ENCODE peak calls at places on chromosome 6, in ten cellular contexts. Q is HCT116, H is upper lobe of left lung, Z is BE2C, N is prostate gland, W is right atrium auricular region, E is hepatocyte, A is endothelial cell of umbilical vein, P is neuronal stem cell, T is heart left ventricle. D is an unnamed sample. For H3K4me1 and H3K27me3, the result is how much of the 10 kb centered on the place peaks cover.

GRCh38 chr6:31543639-31544038 is 1.8 kb upstream of the DDX39B start:
- DNase-seq in Q (no peak), H (no peak), Z (no peak), N (no peak), W (no peak), E (no peak), A (no peak), P (no peak), T (no peak), D (no peak)

GRCh38 chr6:155121699-155122098 is 126.6 kb downstream of the TIAM2 start:
- DNase-seq in Q (no peak), H (peak), Z (peak), N (no peak), W (no peak), E (no peak), A (no peak), P (no peak), T (no peak), D (no peak)

GRCh38 chr6:16078064-16078463 is 50.8 kb upstream of the MYLIP start:
- DNase-seq in Q (no peak), H (no peak), Z (no peak), N (no peak), W (no peak), E (no peak), A (no peak), P (no peak), T (no peak), D (no peak)

GRCh38 chr6:154156135-154156948 is 117.3 kb downstream of the OPRM1 start:
- DNase-seq in Q (peak), H (no peak), Z (peak), N (peak), W (no peak), E (peak), A (peak), P (no peak), T (peak), D (peak)

GRCh38 chr6:3549314-3549940 is 92.6 kb upstream of the SLC22A23 start:
- DNase-seq in Q (no peak), H (no peak), Z (no peak), N (no peak), W (peak), E (no peak), A (peak), P (no peak), T (no peak), D (no peak)

GRCh38 chr6:113412589-113413367 is 444.4 kb upstream of the MARCKS start:
- DNase-seq in Q (no peak), H (no peak), Z (no peak), N (no peak), W (no peak), E (no peak), A (peak), P (no peak), T (no peak), D (no peak)

GRCh38 chr6:111763381-111763780 is 109.9 kb downstream of the FYN start:
- DNase-seq in Q (no peak), H (no peak), Z (no peak), N (no peak), W (no peak), E (no peak), A (peak), P (no peak), T (no peak), D (no peak)

GRCh38 chr6:167750956-167751358 is 75.8 kb upstream of the AFDN start:
- DNase-seq in Q (peak), H (peak), Z (no peak), N (peak), W (no peak), E (peak), A (no peak), P (no peak), T (no peak), D (no peak)

GRCh38 chr6:21104288-21104687 is 489.3 kb upstream of the SOX4 start:
- DNase-seq in Q (no peak), H (no peak), Z (no peak), N (no peak), W (no peak), E (no peak), A (no peak), P (no peak), T (no peak), D (no peak)

GRCh38 chr6:90131614-90132423 is 164.8 kb downstream of the BACH2 start:
- DNase-seq in Q (no peak), H (no peak), Z (no peak), N (no peak), W (peak), E (no peak), A (no peak), P (no peak), T (peak), D (no peak)

GRCh38 chr6:1868561-1869261 is 259.0 kb downstream of the FOXC1 start:
- DNase-seq in Q (no peak), H (no peak), Z (no peak), N (no peak), W (no peak), E (no peak), A (no peak), P (no peak), T (no peak), D (no peak)

GRCh38 chr6:148464319-148465010 is 121.8 kb downstream of the SASH1 start:
- DNase-seq in Q (peak), H (no peak), Z (peak), N (peak), W (peak), E (peak), A (peak), P (peak), T (peak), D (peak)

GRCh38 chr6:162719528-162719927 is 8.0 kb downstream of the PRKN start:
- DNase-seq in Q (no peak), H (no peak), Z (no peak), N (no peak), W (no peak), E (no peak), A (no peak), P (no peak), T (no peak), D (no peak)

GRCh38 chr6:160177220-160177619 is 55.6 kb downstream of the SLC22A1 start:
- DNase-seq in Q (no peak), H (no peak), Z (no peak), N (no peak), W (no peak), E (no peak), A (no peak), P (peak), T (no peak), D (no peak)

GRCh38 chr6:125099211-125100017 is 54.2 kb upstream of the TPD52L1 start:
- DNase-seq in Q (peak), H (peak), Z (peak), N (peak), W (no peak), E (peak), A (peak), P (peak), T (peak), D (peak)

GRCh38 chr6:118776607-118777549 is 117.1 kb upstream of the ASF1A start:
- DNase-seq in Q (peak), H (no peak), Z (peak), N (peak), W (peak), E (peak), A (peak), P (peak), T (peak), D (peak)

GRCh38 chr6:2542858-2543218 is 207.9 kb downstream of the MYLK4 start:
- DNase-seq in Q (no peak), H (no peak), Z (no peak), N (no peak), W (peak), E (peak), A (no peak), P (no peak), T (no peak), D (no peak)

GRCh38 chr6:36716476-36717093 is 19.0 kb downstream of the RAB44 start:
- DNase-seq in Q (no peak), H (no peak), Z (no peak), N (no peak), W (no peak), E (no peak), A (no peak), P (no peak), T (no peak), D (no peak)

GRCh38 chr6:125983246-125983945 is 2.9 kb upstream of the TRMT11 start:
- DNase-seq in Q (no peak), H (no peak), Z (no peak), N (no peak), W (no peak), E (no peak), A (peak), P (no peak), T (no peak), D (no peak)

GRCh38 chr6:10719386-10720228 is 3.3 kb upstream of the TMEM14C start:
- DNase-seq in Q (no peak), H (no peak), Z (peak), N (no peak), W (no peak), E (no peak), A (peak), P (no peak), T (peak), D (peak)

GRCh38 chr6:17724341-17724740 is 17.6 kb upstream of the NUP153 start:
- DNase-seq in Q (no peak), H (no peak), Z (no peak), N (no peak), W (no peak), E (no peak), A (no peak), P (no peak), T (no peak), D (no peak)

GRCh38 chr6:108030223-108030622 is 44.3 kb downstream of the OSTM1 start:
- DNase-seq in Q (no peak), H (no peak), Z (no peak), N (no peak), W (no peak), E (no peak), A (no peak), P (no peak), T (no peak), D (no peak)

DNA sequence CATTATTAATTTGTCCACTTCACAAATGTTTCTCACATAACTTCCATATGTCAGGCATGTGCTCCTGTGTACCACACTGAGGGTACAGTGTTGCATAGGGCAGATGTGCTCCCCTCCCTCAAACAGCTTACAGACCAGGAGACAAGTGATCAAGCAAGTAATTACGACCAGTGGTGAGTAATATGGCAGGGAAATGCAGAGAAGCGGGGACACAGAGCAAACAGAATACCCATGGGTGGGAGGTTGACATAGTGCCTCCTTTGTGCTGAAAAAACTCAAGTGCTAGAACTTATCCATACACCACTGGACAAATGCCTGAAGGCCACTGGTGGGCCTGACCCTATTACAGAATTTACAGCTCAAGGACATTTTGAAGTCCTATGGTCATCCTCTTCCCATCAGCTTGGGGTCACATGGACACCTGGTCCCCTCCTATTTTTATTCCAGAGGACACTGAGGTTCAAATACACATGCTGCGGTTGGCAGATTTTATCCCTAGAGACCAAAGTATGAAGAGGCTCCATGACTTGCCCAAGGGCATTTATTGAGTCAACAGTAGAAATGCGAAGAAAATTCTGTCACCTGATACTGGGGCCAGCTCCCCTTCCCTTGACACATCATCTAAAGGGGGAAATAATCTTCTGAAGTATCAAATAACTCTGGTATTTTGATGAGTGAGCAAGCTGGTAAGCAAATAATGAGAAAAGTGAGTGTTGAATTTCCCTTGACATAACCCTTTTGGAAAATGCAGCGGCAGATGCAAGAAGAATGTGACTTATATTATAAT is 116.6 kb downstream of the QRSL1 start:
- DNase-seq in Q (no peak), H (no peak), Z (no peak), N (no peak), W (no peak), E (no peak), A (no peak), P (no peak), T (no peak), D (no peak)
- H3K4me1 ChIP-seq in Q (under half), H (under half), Z (under half), N (under half), W (under half), E (under half), A (under half), P (under half), T (under half), D (under half)

GRCh38 chr6:37761872-37762271 is 57.7 kb upstream of the ZFAND3 start:
- DNase-seq in Q (no peak), H (no peak), Z (no peak), N (no peak), W (no peak), E (peak), A (no peak), P (no peak), T (no peak), D (no peak)

GRCh38 chr6:37759221-37760154 is 60.0 kb upstream of the ZFAND3 start:
- DNase-seq in Q (no peak), H (no peak), Z (no peak), N (no peak), W (no peak), E (no peak), A (no peak), P (no peak), T (no peak), D (no peak)

GRCh38 chr6:37766717-37767116 is 52.8 kb upstream of the ZFAND3 start:
- DNase-seq in Q (no peak), H (no peak), Z (no peak), N (no peak), W (no peak), E (no peak), A (no peak), P (no peak), T (no peak), D (no peak)

GRCh38 chr6:37765182-37765780 is 54.2 kb upstream of the ZFAND3 start:
- DNase-seq in Q (no peak), H (no peak), Z (no peak), N (no peak), W (no peak), E (no peak), A (no peak), P (no peak), T (no peak), D (no peak)

GRCh38 chr6:37763413-37763812 is 56.1 kb upstream of the ZFAND3 start:
- DNase-seq in Q (no peak), H (no peak), Z (no peak), N (no peak), W (no peak), E (no peak), A (no peak), P (no peak), T (no peak), D (no peak)
- H3K27me3 ChIP-seq in Q (under half), H (under half), Z (under half), N (under half), W (under half), E (under half), A (under half), P (under half), T (under half), D (under half)

GRCh38 chr6:164347455-164347854 is 932.9 kb downstream of the QKI start:
- DNase-seq in Q (no peak), H (no peak), Z (no peak), N (no peak), W (no peak), E (no peak), A (no peak), P (no peak), T (no peak), D (no peak)
- H3K4me3 ChIP-seq in Q (no peak), H (no peak), Z (no peak), N (no peak), W (no peak), E (no peak), A (no peak), P (no peak), T (no peak), D (no peak)

GRCh38 chr6:106102967-106103727 is 17.0 kb downstream of the PRDM1 start:
- DNase-seq in Q (no peak), H (no peak), Z (no peak), N (no peak), W (no peak), E (no peak), A (no peak), P (no peak), T (no peak), D (no peak)
- H3K4me1 ChIP-seq in Q (under half), H (under half), Z (under half), N (under half), W (under half), E (under half), A (under half), P (under half), T (under half), D (under half)

GRCh38 chr6:29752451-29753308 is 29.4 kb downstream of the HLA-F start:
- DNase-seq in Q (peak), H (peak), Z (peak), N (peak), W (peak), E (peak), A (peak), P (peak), T (peak), D (peak)
- H3K27me3 ChIP-seq in Q (under half), H (under half), Z (under half), N (under half), W (under half), E (half or more), A (under half), P (half or more), T (under half), D (under half)

DNA sequence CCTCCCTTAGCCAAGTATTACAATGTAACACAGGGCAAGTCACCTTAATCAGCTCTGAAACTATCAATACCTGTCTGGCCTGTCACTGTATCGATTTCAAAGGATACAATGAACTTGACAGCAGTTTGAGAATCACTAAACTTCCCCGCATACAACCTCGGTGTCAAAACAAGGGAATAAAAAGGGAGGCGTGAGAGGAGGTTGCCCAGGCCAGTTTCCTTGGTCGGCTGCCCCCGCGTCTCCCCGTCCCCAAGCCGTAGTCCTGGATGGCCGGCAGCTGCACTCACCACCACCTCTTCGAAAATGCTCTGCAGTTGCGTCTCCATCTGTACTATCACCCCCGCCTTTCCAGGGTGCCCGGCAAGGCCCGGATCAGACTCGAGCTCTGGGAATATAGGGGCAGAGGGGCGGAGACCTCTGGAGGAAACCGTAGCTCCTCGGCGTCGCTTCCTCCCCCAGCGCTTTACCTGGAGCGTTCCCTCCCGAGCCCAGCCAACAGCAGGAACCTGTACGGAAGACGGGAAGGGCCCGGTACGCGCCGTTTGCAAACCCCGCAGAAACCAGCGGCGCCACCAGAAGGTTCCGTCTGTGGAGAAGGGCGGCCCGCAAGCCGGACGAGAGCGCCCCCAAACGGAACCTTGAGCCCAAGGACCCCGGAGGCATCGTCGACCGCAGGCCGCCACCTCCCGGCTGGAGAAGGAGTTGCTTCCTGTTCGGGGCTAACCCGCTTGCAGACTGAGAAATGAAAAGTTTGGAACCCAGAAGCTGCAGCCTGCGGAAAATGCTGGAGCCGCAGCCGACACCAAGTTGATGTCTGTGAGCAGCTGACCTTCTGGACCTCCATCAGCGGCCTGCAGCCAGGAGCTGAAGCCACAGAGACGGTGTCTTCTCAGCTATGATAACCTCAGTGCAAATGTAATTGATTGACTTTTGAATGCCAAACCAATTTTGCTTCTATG is at the start of gene MED23:
- DNase-seq in Q (peak), H (peak), Z (peak), N (peak), W (peak), E (peak), A (peak), P (peak), T (peak), D (peak)
- H3K4me3 ChIP-seq in Q (peak), H (peak), Z (peak), N (peak), W (peak), E (peak), A (peak), P (peak), T (peak), D (peak)

DNA sequence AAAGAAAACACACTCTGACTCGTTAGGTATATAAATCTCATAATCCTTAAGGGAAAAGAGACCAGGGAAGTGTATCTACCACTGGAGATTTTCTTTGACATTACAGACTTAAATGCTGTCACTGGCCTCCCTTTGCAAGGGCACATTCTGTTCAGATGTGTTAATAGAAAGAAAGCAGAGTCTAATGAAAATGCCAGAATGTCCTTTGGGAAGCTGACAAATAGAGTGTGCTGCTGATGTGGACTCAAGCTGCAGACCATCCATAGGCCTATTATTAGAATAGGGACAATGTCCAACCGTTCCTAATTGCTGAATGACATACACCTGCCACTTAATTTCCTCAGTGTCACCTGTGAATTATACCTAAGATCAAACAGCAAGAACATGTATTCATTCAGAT is 41.2 kb downstream of the SLC35D3 start:
- DNase-seq in Q (no peak), H (no peak), Z (no peak), N (no peak), W (no peak), E (no peak), A (no peak), P (no peak), T (no peak), D (no peak)
- H3K4me1 ChIP-seq in Q (under half), H (under half), Z (under half), N (under half), W (under half), E (under half), A (under half), P (under half), T (under half), D (under half)

DNA sequence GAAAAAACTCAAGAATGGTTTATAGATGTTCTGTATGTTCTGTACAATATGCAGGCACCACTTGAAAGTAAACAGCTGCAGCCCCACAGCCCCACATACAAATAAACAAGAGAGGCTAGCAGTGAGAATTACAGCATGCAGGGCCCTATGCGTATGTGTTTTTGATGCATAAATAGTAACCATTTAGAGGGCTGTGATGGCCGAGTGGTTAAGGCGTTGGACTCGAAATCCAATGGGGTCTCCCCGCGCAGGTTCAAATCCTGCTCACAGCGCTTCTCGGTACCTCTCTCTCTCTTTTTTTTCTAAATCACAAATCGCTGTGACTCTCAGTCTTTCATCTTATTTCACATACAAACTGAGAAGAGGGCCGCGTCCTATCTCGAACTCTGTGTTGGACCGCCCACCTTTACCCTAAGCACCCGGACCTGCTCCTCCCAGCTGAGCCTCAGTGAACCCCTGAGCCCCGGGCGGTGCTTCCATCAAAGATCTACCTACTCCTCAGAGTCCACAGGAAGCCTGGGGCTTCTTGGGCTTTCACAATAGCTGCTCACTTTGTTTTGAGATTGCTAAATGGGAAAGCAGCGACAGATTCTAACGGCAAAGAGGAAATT is 37.7 kb upstream of the PRSS16 start:
- DNase-seq in Q (no peak), H (no peak), Z (peak), N (no peak), W (no peak), E (no peak), A (no peak), P (no peak), T (no peak), D (no peak)
- H3K27me3 ChIP-seq in Q (under half), H (under half), Z (under half), N (under half), W (under half), E (under half), A (under half), P (under half), T (half or more), D (under half)

D was measured in HAP-1.